ENCODE peak calls at places on chromosomes 5 and 9, in five cellular contexts. U is pons, Y is ACHN, B is cardiac muscle cell, Z is NCI-H1105. M is an unnamed sample.
A peak's percentile ranks its signal among the peaks of the same experiment; 100 is the strongest.

GRCh38 chr9:91953723-91954122 is 3.7 kb upstream of the ROR2 start:
- DNase-seq in Y (no peak), Z (no peak), B (no peak), U (no peak), M (no peak)

GRCh38 chr5:108747111-108748009 is at the start of gene FER:
- DNase-seq in B (peak; percentile 90), Z (no peak), Y (peak; percentile 90), U (no peak), M (peak; percentile 54)

GRCh38 chr5:146466521-146467349 is 19.6 kb downstream of the TCERG1 start:
- DNase-seq in Y (peak; percentile 38), Z (no peak), B (peak; percentile 39), U (peak; percentile 31), M (peak; percentile 20)

GRCh38 chr5:53038196-53038847 is 49.2 kb downstream of the ITGA2 start:
- DNase-seq in Z (no peak), U (no peak), Y (no peak), B (no peak), M (no peak)

GRCh38 chr9:12464910-12465512 is 228.2 kb upstream of the TYRP1 start:
- DNase-seq in Y (peak; percentile 28), Z (peak; percentile 46), U (peak; percentile 34), B (peak; percentile 40), M (peak; percentile 18)

GRCh38 chr9:106456581-106456980 is 406.4 kb upstream of the ZNF462 start:
- DNase-seq in Y (no peak), U (no peak), B (no peak), Z (no peak), M (no peak)

GRCh38 chr9:129968690-129969485 is 74.1 kb downstream of the FNBP1 start:
- DNase-seq in U (peak; percentile 47), Z (no peak), B (peak; percentile 85), Y (no peak), M (no peak)

GRCh38 chr5:157271740-157272271 is 5.9 kb downstream of the CYFIP2 start:
- DNase-seq in Z (no peak), Y (no peak), U (no peak), B (no peak), M (no peak)

GRCh38 chr9:123723135-123723875 is 206.6 kb downstream of the DENND1A start:
- DNase-seq in B (no peak), U (no peak), Y (no peak), Z (no peak), M (no peak)

GRCh38 chr5:107563957-107564544 is 106.7 kb downstream of the EFNA5 start:
- DNase-seq in B (no peak), U (no peak), Z (no peak), Y (no peak), M (no peak)

GRCh38 chr5:127643607-127644006 is 5.3 kb upstream of the CTXN3 start:
- DNase-seq in Y (no peak), B (no peak), Z (no peak), U (no peak), M (no peak)

GRCh38 chr5:14306415-14306814 is 163.3 kb downstream of the TRIO start:
- DNase-seq in Y (no peak), Z (no peak), U (no peak), B (no peak), M (no peak)

GRCh38 chr9:113178087-113178486 is 27.3 kb downstream of the SLC31A2 start:
- DNase-seq in Z (no peak), B (peak; percentile 17), U (no peak), Y (no peak), M (no peak)

GRCh38 chr9:112006361-112007020 is 109.9 kb downstream of the UGCG start:
- DNase-seq in B (no peak), Z (no peak), Y (no peak), U (no peak), M (no peak)

GRCh38 chr5:1195916-1196315 is 5.5 kb upstream of the SLC6A19 start:
- DNase-seq in Z (no peak), B (no peak), Y (no peak), U (no peak), M (no peak)

GRCh38 chr5:58502032-58502431 is 10.8 kb downstream of the GAPT start:
- DNase-seq in Z (no peak), B (no peak), U (no peak), Y (peak; percentile 1), M (peak; percentile 7)

GRCh38 chr5:127369772-127370171 is 79.2 kb downstream of the MEGF10 start:
- DNase-seq in Z (no peak), U (no peak), Y (no peak), B (no peak), M (no peak)

GRCh38 chr5:113092683-113093082 is 116.1 kb downstream of the DCP2 start:
- DNase-seq in U (no peak), B (no peak), Z (no peak), Y (no peak), M (no peak)

GRCh38 chr9:68530618-68531017 is 10.1 kb downstream of the TMEM252 start:
- DNase-seq in B (peak; percentile 58), Y (no peak), Z (no peak), U (no peak), M (no peak)

GRCh38 chr9:98182069-98182820 is 10.2 kb downstream of the CORO2A start:
- DNase-seq in U (no peak), B (peak; percentile 51), Y (no peak), Z (no peak), M (no peak)

GRCh38 chr5:124841829-124842712 is 95.6 kb upstream of the ZNF608 start:
- DNase-seq in Z (no peak), Y (no peak), U (no peak), B (peak; percentile 66), M (no peak)

GRCh38 chr5:89080467-89081116 is 197.6 kb upstream of the MEF2C start:
- DNase-seq in B (no peak), Z (no peak), Y (no peak), U (no peak), M (no peak)

GRCh38 chr5:138450971-138451370 is 12.1 kb downstream of the REEP2 start:
- DNase-seq in Z (no peak), Y (no peak), U (no peak), B (no peak), M (no peak)

GRCh38 chr5:149697001-149697400 is 33.1 kb upstream of the PPARGC1B start:
- DNase-seq in B (peak; percentile 16), Z (no peak), U (no peak), Y (no peak), M (no peak)

GRCh38 chr5:78819166-78819565 is 165.9 kb downstream of the ARSB start:
- DNase-seq in U (peak; percentile 51), B (peak; percentile 35), Z (no peak), Y (no peak), M (no peak)

GRCh38 chr9:110346325-110346724 is 8.7 kb upstream of the TXNDC8 start:
- DNase-seq in Z (no peak), Y (no peak), B (no peak), U (no peak), M (no peak)

GRCh38 chr5:64836190-64836750 is 67.5 kb downstream of the CWC27 start:
- DNase-seq in U (no peak), Z (no peak), B (peak; percentile 5), Y (no peak), M (no peak)

GRCh38 chr5:79702606-79703380 is 13.2 kb downstream of the CMYA5 start:
- DNase-seq in Z (no peak), U (no peak), Y (peak; percentile 4), B (peak; percentile 57), M (no peak)